ENCODE peak calls at places on chromosomes 12 and 14, in six cellular contexts. T, G, P, F, M and Z are unnamed samples.

GRCh38 chr12:52224154-52224553 is 8.9 kb upstream of the KRT7 start:
- DNase-seq in P (no peak), G (no peak), T (no peak), M (no peak), F (no peak), Z (no peak)

GRCh38 chr12:14873440-14874185 is 12.0 kb downstream of the MGP start:
- DNase-seq in T (no peak), M (no peak), F (no peak), P (no peak), G (no peak), Z (no peak)

GRCh38 chr12:11782914-11783420 is 133.5 kb downstream of the ETV6 start:
- DNase-seq in P (no peak), T (no peak), M (no peak), G (no peak), F (no peak), Z (no peak)

GRCh38 chr12:11015775-11016430 is 6.5 kb downstream of the TAS2R19 start:
- DNase-seq in M (no peak), G (no peak), F (no peak), T (no peak), P (peak; percentile 4), Z (no peak)

GRCh38 chr12:48651681-48652080 is 30.4 kb downstream of the KANSL2 start:
- DNase-seq in G (no peak), F (no peak), T (no peak), M (no peak), P (no peak), Z (no peak)

GRCh38 chr12:132524405-132524804 is 34.5 kb downstream of the FBRSL1 start:
- DNase-seq in P (peak; percentile 90), M (no peak), G (no peak), T (peak; percentile 90), F (no peak), Z (no peak)

GRCh38 chr14:48970995-48971394 is 615.2 kb downstream of the RPS29 start:
- DNase-seq in M (no peak), P (no peak), T (no peak), G (no peak), F (no peak), Z (no peak)

GRCh38 chr14:75879031-75879430 is 102.8 kb downstream of the TGFB3 start:
- DNase-seq in T (no peak), P (peak; percentile 27), M (no peak), F (no peak), G (no peak), Z (no peak)

GRCh38 chr12:79887912-79888311 is 47.0 kb downstream of the PPP1R12A start:
- DNase-seq in T (no peak), M (no peak), P (no peak), F (no peak), G (no peak), Z (no peak)

GRCh38 chr14:35822501-35822900 is 3.6 kb upstream of the BRMS1L start:
- DNase-seq in M (no peak), F (no peak), P (no peak), G (no peak), T (no peak), Z (no peak)

GRCh38 chr12:12686925-12687324 is 9.1 kb downstream of the GPR19 start:
- DNase-seq in F (no peak), M (no peak), G (no peak), P (no peak), T (no peak), Z (no peak)

GRCh38 chr14:22974530-22975313 is 7.6 kb downstream of the AJUBA start:
- DNase-seq in F (no peak), P (peak; percentile 23), G (no peak), T (no peak), M (no peak), Z (no peak)

GRCh38 chr14:51365241-51365940 is 125.3 kb downstream of the TMX1 start:
- DNase-seq in T (no peak), G (no peak), P (no peak), F (no peak), M (no peak), Z (no peak)

GRCh38 chr14:90781344-90781761 is 34.9 kb downstream of the TTC7B start:
- DNase-seq in M (no peak), G (no peak), P (no peak), T (no peak), F (no peak), Z (no peak)

GRCh38 chr12:56411781-56412639 is 37.2 kb downstream of the TIMELESS start:
- DNase-seq in G (no peak), F (no peak), P (no peak), M (no peak), T (no peak), Z (no peak)

GRCh38 chr14:105165134-105165704 is 3.4 kb downstream of the JAG2 start:
- DNase-seq in F (no peak), M (no peak), T (no peak), G (no peak), P (no peak), Z (no peak)

GRCh38 chr12:109591041-109591440 is 17.4 kb downstream of the MVK start:
- DNase-seq in P (no peak), M (no peak), G (no peak), T (no peak), F (no peak), Z (no peak)

GRCh38 chr12:51386361-51386760 is 4.8 kb downstream of the GALNT6 start:
- DNase-seq in G (no peak), F (no peak), M (no peak), P (no peak), T (no peak), Z (no peak)

GRCh38 chr14:50719911-50720759 is 52.0 kb upstream of the SAV1 start:
- DNase-seq in P (no peak), G (no peak), T (no peak), M (no peak), F (no peak), Z (no peak)

GRCh38 chr14:75542585-75543091 is 20.4 kb downstream of the BATF start:
- DNase-seq in G (no peak), F (no peak), M (peak; percentile 75), T (peak; percentile 67), P (no peak), Z (peak; percentile 44)

GRCh38 chr12:62606654-62607053 is 140.0 kb downstream of the MON2 start:
- DNase-seq in M (no peak), P (peak; percentile 54), F (no peak), G (no peak), T (no peak), Z (no peak)

GRCh38 chr12:113154351-113154973 is 4.9 kb downstream of the CFAP73 start:
- DNase-seq in P (peak; percentile 44), G (no peak), M (peak; percentile 23), T (no peak), F (no peak), Z (no peak)

GRCh38 chr14:106308839-106309389 is 782.5 kb downstream of the TMEM121 start:
- DNase-seq in F (no peak), T (peak; percentile 46), P (peak; percentile 74), M (peak; percentile 51), G (no peak), Z (peak; percentile 39)

GRCh38 chr12:12191008-12191407 is 75.8 kb downstream of the LRP6 start:
- DNase-seq in T (no peak), F (no peak), G (no peak), P (no peak), M (no peak), Z (no peak)

GRCh38 chr12:54054442-54055332 is 1.1 kb downstream of the HOXC4 start:
- DNase-seq in T (no peak), G (no peak), F (no peak), M (no peak), P (no peak), Z (no peak)

GRCh38 chr14:21248338-21248737 is 20.9 kb downstream of the HNRNPC start:
- DNase-seq in P (no peak), T (no peak), G (no peak), F (no peak), M (no peak), Z (no peak)

GRCh38 chr14:21248739-21249411 is 20.4 kb downstream of the HNRNPC start:
- DNase-seq in F (no peak), G (no peak), T (no peak), M (no peak), P (no peak), Z (no peak)

GRCh38 chr14:21241218-21241819 is 27.9 kb downstream of the HNRNPC start:
- DNase-seq in T (no peak), G (no peak), P (peak; percentile 25), M (no peak), F (no peak), Z (no peak)

GRCh38 chr14:21244546-21244945 is 24.7 kb downstream of the HNRNPC start:
- DNase-seq in T (no peak), F (no peak), P (no peak), M (no peak), G (no peak), Z (no peak)

GRCh38 chr14:21245813-21246212 is 23.4 kb downstream of the HNRNPC start:
- DNase-seq in T (no peak), M (no peak), G (no peak), P (no peak), F (no peak), Z (no peak)
- TF ChIP-seq POLR2A in T (no peak), M (no peak), G (no peak), P (no peak), F (no peak), Z (peak; percentile 86)

DNA sequence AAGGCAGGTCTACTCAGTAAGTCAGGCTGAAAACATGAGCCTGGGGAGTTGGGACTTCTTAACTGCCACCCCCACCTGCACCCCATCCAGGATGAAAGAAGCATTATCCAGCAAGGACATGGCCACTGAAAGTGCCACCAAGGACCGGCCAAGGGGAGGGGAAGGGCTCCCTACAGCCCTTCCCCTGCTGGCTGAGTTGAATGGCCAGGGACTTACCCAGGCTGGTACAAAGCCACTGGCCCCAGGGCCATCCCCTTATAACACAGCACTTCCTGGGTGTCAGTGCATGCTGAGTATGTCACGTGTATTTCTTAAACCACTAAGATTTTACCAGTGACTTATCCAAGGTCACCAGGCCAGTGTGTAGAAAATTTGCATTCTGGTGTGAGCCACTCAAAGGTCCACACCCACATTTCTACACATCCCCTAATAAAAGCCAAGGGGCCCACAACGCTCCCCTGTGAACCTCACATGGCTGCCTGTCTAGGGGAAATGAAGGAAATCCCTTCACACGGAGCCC is 29.3 kb upstream of the ZFP36L1 start:
- DNase-seq in F (no peak), M (no peak), T (no peak), G (no peak), P (no peak), Z (peak; percentile 62)
- TF ChIP-seq POLR2A in F (no peak), M (no peak), T (no peak), G (no peak), P (no peak), Z (peak; percentile 69)

GRCh38 chr14:102776761-102777710 is at the start of gene TRAF3:
- DNase-seq in F (no peak), T (peak; percentile 70), M (peak; percentile 73), P (peak; percentile 42), G (no peak), Z (peak; percentile 91)
- TF ChIP-seq POLR2A in F (no peak), T (no peak), M (no peak), P (peak; percentile 23), G (no peak), Z (peak; percentile 23)

DNA sequence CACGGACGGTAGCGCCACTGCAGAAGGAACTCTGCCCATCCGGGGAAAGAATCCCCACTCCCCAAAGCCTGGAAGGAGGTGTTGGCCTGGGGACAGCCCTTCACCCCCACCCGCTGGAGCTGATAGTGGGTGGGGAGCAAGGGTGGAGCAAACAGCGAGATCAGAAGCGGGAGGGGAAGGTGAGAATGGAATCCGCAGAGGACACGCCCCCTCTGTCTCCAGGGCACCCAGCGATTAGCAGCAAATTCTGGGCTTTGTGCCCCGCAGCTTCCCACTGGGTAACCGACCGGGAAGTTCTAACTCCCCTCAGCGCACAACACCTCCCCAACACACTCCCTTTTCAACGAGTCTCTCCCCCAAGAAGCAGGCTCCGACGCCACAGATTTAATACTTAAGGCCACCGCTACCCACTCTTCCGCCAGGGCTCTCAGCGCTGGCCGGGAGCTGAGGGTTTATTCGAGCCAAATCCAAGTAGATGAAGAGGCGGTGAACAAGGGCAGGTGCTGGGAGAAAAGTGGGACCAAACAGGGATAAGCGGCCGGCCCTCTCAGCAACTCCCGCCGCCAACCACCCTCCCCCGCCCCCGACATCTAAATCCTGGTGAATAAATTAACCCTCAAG is 1.3 kb downstream of the SLC25A29 start:
- DNase-seq in M (no peak), G (no peak), F (no peak), P (peak; percentile 35), T (peak; percentile 88), Z (no peak)
- TF ChIP-seq POLR2A in M (no peak), G (no peak), F (no peak), P (no peak), T (no peak), Z (no peak)